ENCODE peak calls at places on chromosome 19, in four cellular contexts. A is HepG2, D is H1, S is GM12878. U is an unnamed sample.

GRCh38 chr19:39506944-39507714 is 7.8 kb upstream of the SELENOV start:
- DNase-seq in A (peak), D (peak), S (no peak), U (peak)

GRCh38 chr19:5041168-5042038 is 72.5 kb downstream of the KDM4B start:
- DNase-seq in A (no peak), D (no peak), S (no peak), U (no peak)

GRCh38 chr19:10769533-10770491 is 51.9 kb downstream of the DNM2 start:
- DNase-seq in A (peak), D (no peak), S (no peak), U (no peak)

GRCh38 chr19:37654525-37654832 is 786 bp downstream of the ZFP30 start:
- DNase-seq in A (no peak), D (no peak), S (no peak), U (no peak)

GRCh38 chr19:35508129-35508528 is 5.3 kb downstream of the DMKN start:
- DNase-seq in A (no peak), D (no peak), S (no peak), U (no peak)

GRCh38 chr19:4007836-4008539 is 452 bp downstream of the PIAS4 start:
- DNase-seq in A (peak), D (no peak), S (no peak), U (no peak)

GRCh38 chr19:28577666-28578065 is 635.3 kb downstream of the UQCRFS1 start:
- DNase-seq in A (no peak), D (no peak), S (no peak), U (no peak)

GRCh38 chr19:11587973-11588631 is 9.2 kb upstream of the ZNF627 start:
- DNase-seq in A (no peak), D (no peak), S (no peak), U (no peak)

GRCh38 chr19:51799311-51799997 is 4.5 kb downstream of the FPR3 start:
- DNase-seq in A (peak), D (no peak), S (no peak), U (no peak)

GRCh38 chr19:40822161-40822560 is 23.2 kb downstream of the EGLN2 start:
- DNase-seq in A (no peak), D (no peak), S (no peak), U (no peak)

GRCh38 chr19:40592170-40592569 is 9.0 kb upstream of the LTBP4 start:
- DNase-seq in A (peak), D (no peak), S (no peak), U (no peak)

GRCh38 chr19:1411255-1412191 is 4.1 kb downstream of the DAZAP1 start:
- DNase-seq in A (no peak), D (no peak), S (no peak), U (no peak)

GRCh38 chr19:38073806-38074685 is 150.0 kb downstream of the DPF1 start:
- DNase-seq in A (peak), D (peak), S (no peak), U (no peak)

GRCh38 chr19:38046254-38047047 is 139.4 kb downstream of the SIPA1L3 start:
- DNase-seq in A (no peak), D (no peak), S (peak), U (no peak)

GRCh38 chr19:28883241-28883693 is 329.7 kb downstream of the UQCRFS1 start:
- DNase-seq in A (no peak), D (no peak), S (no peak), U (no peak)

GRCh38 chr19:53545271-53546065 is 7.5 kb downstream of the ZNF331 start:
- DNase-seq in A (no peak), D (no peak), S (no peak), U (no peak)

GRCh38 chr19:24032651-24033050 is 54.3 kb upstream of the ZNF254 start:
- DNase-seq in A (no peak), D (no peak), S (no peak), U (no peak)

GRCh38 chr19:10290439-10290875 is 705 bp downstream of the ICAM5 start:
- DNase-seq in A (no peak), D (no peak), S (no peak), U (no peak)

GRCh38 chr19:35037716-35038622 is 3.6 kb upstream of the HPN start:
- DNase-seq in A (no peak), D (no peak), S (peak), U (no peak)

GRCh38 chr19:31349160-31349881 is at the start of gene TSHZ3:
- DNase-seq in A (no peak), D (no peak), S (no peak), U (peak)

DNA sequence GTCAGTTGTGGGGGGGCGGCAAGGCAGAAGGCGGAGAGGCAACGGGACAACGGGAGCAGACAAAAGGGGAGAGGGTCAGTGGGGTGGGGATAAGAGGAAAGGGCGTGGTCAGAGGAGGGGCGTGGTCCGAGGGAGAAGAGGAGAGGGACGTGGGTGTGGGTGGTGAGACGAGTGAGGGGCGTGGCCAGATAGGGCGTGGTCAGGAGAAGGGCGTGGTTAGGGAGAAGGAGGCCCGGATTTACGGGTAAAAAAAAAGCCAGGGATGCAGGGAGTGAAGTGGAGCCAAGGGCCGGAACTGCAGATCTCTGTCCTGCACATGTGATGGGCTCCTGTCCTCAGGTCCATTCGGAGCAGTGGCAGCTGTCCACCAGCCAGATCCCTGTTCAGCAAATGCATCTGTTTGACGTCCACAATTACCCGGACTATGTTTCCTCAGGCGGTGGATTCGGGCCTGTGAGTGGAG is 21.5 kb downstream of the CPT1C start:
- DNase-seq in A (peak), D (peak), S (no peak), U (peak)
- TF ChIP-seq SP1 in A (no peak), D (no peak), S (no peak), U (no peak)

GRCh38 chr19:42092350-42092749 is 16.4 kb downstream of the ZNF574 start:
- DNase-seq in A (no peak), D (no peak), S (no peak), U (no peak)
- TF ChIP-seq SUZ12 in A (no peak), D (no peak), S (no peak), U (no peak)

GRCh38 chr19:20503536-20503935 is 62.0 kb downstream of the ZNF737 start:
- DNase-seq in A (no peak), D (no peak), S (no peak), U (no peak)
- TF ChIP-seq SP1 in A (no peak), D (no peak), S (no peak), U (no peak)

DNA sequence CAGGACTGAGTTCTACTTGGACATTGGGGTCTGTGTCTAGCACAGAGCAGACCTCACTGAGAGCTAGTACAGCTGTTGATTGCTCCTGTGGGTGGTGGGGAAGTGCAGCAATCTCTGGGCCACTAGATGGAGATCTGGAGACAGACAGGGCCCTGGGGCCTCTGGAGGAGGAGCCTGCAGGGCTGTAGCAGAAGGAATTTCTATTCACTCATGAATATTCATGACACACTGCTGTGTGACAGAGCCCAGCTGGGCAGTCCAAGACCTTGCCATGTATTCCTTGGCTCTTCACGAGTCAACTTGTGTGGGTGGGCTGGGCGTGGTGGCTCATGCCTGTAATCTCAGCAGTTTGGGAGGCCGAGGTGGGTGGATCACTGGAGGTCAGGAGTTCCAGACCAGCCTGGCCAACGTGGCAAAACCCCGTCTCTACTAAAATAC is 37.5 kb downstream of the SUGP2 start:
- DNase-seq in A (peak), D (peak), S (no peak), U (peak)
- TF ChIP-seq SUZ12 in A (no peak), D (no peak), S (no peak), U (no peak)

GRCh38 chr19:7916137-7916907 is 1.7 kb downstream of the TGFBR3L start:
- DNase-seq in A (no peak), D (no peak), S (no peak), U (no peak)
- TF ChIP-seq SP1 in A (no peak), D (no peak), S (no peak), U (no peak)

GRCh38 chr19:30171138-30171635 is 201.0 kb upstream of the ZNF536 start:
- DNase-seq in A (no peak), D (no peak), S (no peak), U (no peak)

GRCh38 chr19:30171795-30172642 is 200.2 kb upstream of the ZNF536 start:
- DNase-seq in A (no peak), D (no peak), S (no peak), U (no peak)

GRCh38 chr19:30173593-30174356 is 198.4 kb upstream of the ZNF536 start:
- DNase-seq in A (no peak), D (no peak), S (no peak), U (no peak)

GRCh38 chr19:30174357-30174645 is 197.9 kb upstream of the ZNF536 start:
- DNase-seq in A (no peak), D (no peak), S (no peak), U (no peak)

DNA sequence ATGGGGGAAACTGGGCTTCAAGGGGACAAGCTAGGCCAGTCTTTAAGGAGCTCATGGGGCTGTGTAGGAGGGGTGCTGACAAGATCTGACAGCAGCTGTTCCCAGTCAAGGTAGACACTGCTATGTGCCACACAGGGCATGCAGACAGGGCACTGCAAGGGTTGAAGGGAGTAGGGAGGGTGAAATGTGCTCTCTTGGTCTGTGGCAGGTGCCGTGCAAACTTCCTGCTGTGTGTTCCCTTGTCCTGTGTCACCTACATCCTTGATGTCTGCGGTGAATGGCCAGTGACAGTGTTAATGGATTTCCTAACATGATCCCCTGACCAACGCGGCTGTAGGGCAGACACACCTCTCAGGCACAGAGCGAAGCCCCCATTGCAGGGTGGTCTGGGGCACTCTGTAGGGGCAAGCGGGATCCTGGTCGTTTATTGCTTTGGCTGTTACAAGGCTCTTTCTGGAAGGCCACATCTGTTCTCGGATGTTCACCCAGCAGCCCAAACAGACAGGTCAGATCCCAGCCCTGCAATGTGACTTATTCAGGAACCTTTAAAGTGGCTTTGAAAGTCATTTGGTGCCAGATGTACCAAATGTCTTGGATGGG is 199.4 kb upstream of the ZNF536 start:
- DNase-seq in A (no peak), D (no peak), S (no peak), U (no peak)
- TF ChIP-seq SUZ12 in A (no peak), D (no peak), S (no peak), U (no peak)

GRCh38 chr19:19602136-19602712 is 16.3 kb downstream of the PBX4 start:
- DNase-seq in A (peak), D (no peak), S (no peak), U (no peak)

GRCh38 chr19:19602713-19603320 is 15.7 kb downstream of the PBX4 start:
- DNase-seq in A (no peak), D (no peak), S (no peak), U (no peak)

GRCh38 chr19:19610376-19611240 is 7.9 kb downstream of the PBX4 start:
- DNase-seq in A (no peak), D (no peak), S (no peak), U (no peak)

GRCh38 chr19:19600793-19601346 is 17.6 kb downstream of the PBX4 start:
- DNase-seq in A (no peak), D (no peak), S (peak), U (no peak)

DNA sequence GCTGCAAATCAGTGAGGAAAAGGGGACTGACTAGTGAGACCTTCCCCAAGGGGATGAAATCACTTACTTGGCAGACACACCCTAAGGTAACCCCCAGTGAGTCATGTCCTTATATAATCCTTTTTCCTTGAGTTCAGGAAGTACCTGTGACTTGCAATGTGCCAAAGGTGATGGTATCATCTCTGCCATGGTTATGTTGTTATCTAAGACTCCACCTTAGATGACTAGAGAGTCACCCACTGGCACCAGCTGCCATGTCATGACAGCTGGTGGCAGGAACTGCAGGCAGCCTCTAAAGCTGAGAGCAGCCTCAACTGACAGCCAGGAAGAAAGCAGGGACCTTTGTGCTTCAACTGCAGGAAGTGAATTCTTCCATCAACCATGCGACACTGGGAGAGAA is 12.5 kb downstream of the PBX4 start:
- DNase-seq in A (no peak), D (no peak), S (no peak), U (no peak)
- TF ChIP-seq SP1 in A (no peak), D (no peak), S (no peak), U (no peak)

GRCh38 chr19:12842511-12842910 is 4.2 kb downstream of the MAST1 start:
- DNase-seq in A (no peak), D (no peak), S (no peak), U (no peak)

GRCh38 chr19:12840091-12841079 is 2.1 kb downstream of the MAST1 start:
- DNase-seq in A (no peak), D (peak), S (no peak), U (peak)

GRCh38 chr19:12843328-12843727 is 5.0 kb downstream of the MAST1 start:
- DNase-seq in A (no peak), D (no peak), S (no peak), U (no peak)

GRCh38 chr19:12838893-12839656 is 760 bp downstream of the MAST1 start:
- DNase-seq in A (no peak), D (no peak), S (no peak), U (no peak)

GRCh38 chr19:12841094-12841493 is 2.8 kb downstream of the MAST1 start:
- DNase-seq in A (no peak), D (peak), S (no peak), U (peak)
- TF ChIP-seq SUZ12 in A (no peak), D (no peak), S (no peak), U (no peak)

GRCh38 chr19:14505488-14506239 is 9.7 kb upstream of the GIPC1 start:
- DNase-seq in A (peak), D (no peak), S (no peak), U (peak)

GRCh38 chr19:14503285-14503684 is 7.4 kb upstream of the GIPC1 start:
- DNase-seq in A (no peak), D (no peak), S (no peak), U (no peak)

GRCh38 chr19:14497347-14497921 is 1.5 kb upstream of the GIPC1 start:
- DNase-seq in A (peak), D (no peak), S (no peak), U (no peak)

GRCh38 chr19:14507704-14508246 is 10.4 kb downstream of the DNAJB1 start:
- DNase-seq in A (peak), D (no peak), S (no peak), U (no peak)

GRCh38 chr19:14502334-14503092 is 6.6 kb upstream of the GIPC1 start:
- DNase-seq in A (peak), D (no peak), S (no peak), U (no peak)
- TF ChIP-seq SP1 in A (no peak), D (no peak), S (no peak), U (no peak)

GRCh38 chr19:12937243-12938053 is 961 bp upstream of the CALR start:
- DNase-seq in A (peak), D (no peak), S (no peak), U (no peak)
- TF ChIP-seq SUZ12 in A (no peak), D (no peak), S (no peak), U (no peak)

U was measured in HEK293T.